ENCODE peak calls at places on chromosomes 13 and 19, in six cellular contexts. W, T, M, N, D and P are unnamed samples.

GRCh38 chr13:32126298-32126697 is 94.7 kb downstream of the FRY start:
- DNase-seq in W (no peak), T (no peak), M (no peak), N (no peak), D (no peak), P (no peak)

GRCh38 chr19:19591133-19591825 is 27.2 kb downstream of the PBX4 start:
- DNase-seq in W (peak; percentile 88), T (no peak), M (peak; percentile 68), N (peak; percentile 90), D (no peak), P (no peak)

GRCh38 chr13:76048675-76049396 is 412.7 kb downstream of the LMO7 start:
- DNase-seq in W (no peak), T (no peak), M (no peak), N (no peak), D (no peak), P (no peak)

GRCh38 chr13:67841071-67841470 is 610.9 kb upstream of the PCDH9 start:
- DNase-seq in W (no peak), T (no peak), M (no peak), N (no peak), D (no peak), P (no peak)

GRCh38 chr13:37194428-37194861 is 89.0 kb upstream of the CSNK1A1L start:
- DNase-seq in W (peak; percentile 77), T (no peak), M (no peak), N (peak; percentile 84), D (no peak), P (no peak)

GRCh38 chr19:7730286-7731217 is 1.4 kb downstream of the CLEC4G start:
- DNase-seq in W (no peak), T (no peak), M (no peak), N (no peak), D (no peak), P (no peak)

GRCh38 chr13:48600374-48601364 is 53.1 kb upstream of the CYSLTR2 start:
- DNase-seq in W (peak; percentile 87), T (no peak), M (no peak), N (peak; percentile 98), D (no peak), P (no peak)

GRCh38 chr13:49288458-49288857 is 40.7 kb downstream of the CDADC1 start:
- DNase-seq in W (no peak), T (no peak), M (no peak), N (no peak), D (no peak), P (no peak)

GRCh38 chr13:99967884-99968520 is 3.6 kb downstream of the ZIC5 start:
- DNase-seq in W (no peak), T (no peak), M (no peak), N (no peak), D (peak; percentile 7), P (no peak)

GRCh38 chr13:75145926-75146325 is 336.0 kb downstream of the TBC1D4 start:
- DNase-seq in W (no peak), T (no peak), M (no peak), N (peak; percentile 9), D (no peak), P (no peak)

GRCh38 chr19:17075860-17076538 is 422 bp downstream of the MYO9B start:
- DNase-seq in W (peak; percentile 12), T (peak; percentile 49), M (peak; percentile 59), N (no peak), D (peak; percentile 26), P (no peak)

GRCh38 chr13:108812165-108812564 is 182.8 kb downstream of the MYO16 start:
- DNase-seq in W (no peak), T (no peak), M (no peak), N (no peak), D (no peak), P (no peak)

GRCh38 chr13:85828094-85828684 is 29.0 kb upstream of the SLITRK6 start:
- DNase-seq in W (peak; percentile 6), T (no peak), M (no peak), N (peak; percentile 44), D (no peak), P (no peak)

GRCh38 chr19:57171551-57172081 is 4.3 kb upstream of the DUXA start:
- DNase-seq in W (peak; percentile 28), T (peak; percentile 37), M (peak; percentile 45), N (peak; percentile 35), D (peak; percentile 19), P (no peak)

GRCh38 chr19:35901854-35902661 is at the start of gene HCST:
- DNase-seq in W (no peak), T (no peak), M (peak; percentile 57), N (no peak), D (peak; percentile 24), P (no peak)

GRCh38 chr19:35904312-35905068 is 2.2 kb downstream of the HCST start:
- DNase-seq in W (no peak), T (no peak), M (no peak), N (no peak), D (no peak), P (no peak)

GRCh38 chr19:35901055-35901644 is 810 bp upstream of the NFKBID start:
- DNase-seq in W (peak; percentile 34), T (no peak), M (no peak), N (peak; percentile 36), D (no peak), P (no peak)

GRCh38 chr19:35903550-35904179 is 1.3 kb downstream of the HCST start:
- DNase-seq in W (peak; percentile 54), T (peak; percentile 72), M (peak; percentile 85), N (peak; percentile 58), D (peak; percentile 79), P (no peak)

GRCh38 chr19:35902870-35903475 is 644 bp downstream of the HCST start:
- DNase-seq in W (no peak), T (no peak), M (no peak), N (no peak), D (no peak), P (no peak)
- H3K4me3 ChIP-seq in W (peak overlapping the region; percentile 41), T (peak overlapping the region; percentile 7), M (peak overlapping the region; percentile 100), N (peak overlapping the region; percentile 36), D (peak overlapping the region; percentile 84), P (peak overlapping the region; percentile 49)

DNA sequence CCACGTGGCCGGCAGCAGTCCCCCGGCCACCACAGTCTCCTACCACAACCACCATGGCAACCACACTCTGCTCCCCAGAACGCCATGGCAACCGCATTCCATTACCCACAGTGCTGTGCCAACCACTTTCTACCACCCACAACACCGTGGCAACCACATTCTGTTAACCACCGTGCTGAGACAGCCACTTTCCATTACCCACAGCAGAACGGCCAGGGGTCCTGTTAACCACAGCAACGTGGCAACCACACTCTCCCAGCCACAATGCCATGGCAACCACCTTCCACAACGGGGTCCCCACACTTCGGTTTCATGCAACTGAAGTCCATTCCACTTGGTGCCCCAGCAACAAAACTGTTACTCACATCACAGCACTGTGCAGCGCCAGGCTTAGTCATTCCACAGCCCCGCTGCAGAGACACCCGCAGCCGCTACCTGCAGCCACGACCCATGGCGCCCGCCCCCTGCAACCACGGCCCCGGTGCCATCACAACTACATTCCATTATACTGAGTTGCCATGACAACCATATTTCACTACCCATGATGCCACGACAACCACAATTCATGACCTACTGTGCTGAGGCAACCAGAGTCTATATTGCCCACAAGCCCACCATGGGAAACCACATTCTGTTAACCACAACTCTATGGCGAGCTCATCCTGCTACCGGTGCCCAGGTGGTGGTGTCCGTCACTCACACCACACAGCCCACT is 10.0 kb downstream of the DPF1 start:
- DNase-seq in W (peak; percentile 69), T (no peak), M (peak; percentile 48), N (peak; percentile 29), D (no peak), P (no peak)
- H3K4me3 ChIP-seq in W (no peak overlapping the region), T (no peak overlapping the region), M (no peak overlapping the region), N (no peak overlapping the region), D (no peak overlapping the region), P (no peak overlapping the region)

GRCh38 chr19:35783469-35784400 is 8.4 kb downstream of the ARHGAP33 start:
- DNase-seq in W (no peak), T (no peak), M (no peak), N (no peak), D (no peak), P (no peak)
- H3K4me3 ChIP-seq in W (no peak overlapping the region), T (no peak overlapping the region), M (no peak overlapping the region), N (no peak overlapping the region), D (no peak overlapping the region), P (no peak overlapping the region)

GRCh38 chr13:24900507-24900906 is 136.5 kb downstream of the RNF17 start:
- DNase-seq in W (no peak), T (no peak), M (no peak), N (no peak), D (no peak), P (no peak)

GRCh38 chr13:24911135-24911524 is 147.2 kb downstream of the RNF17 start:
- DNase-seq in W (peak; percentile 55), T (no peak), M (no peak), N (peak; percentile 39), D (no peak), P (no peak)

GRCh38 chr13:24910502-24911134 is 146.6 kb downstream of the RNF17 start:
- DNase-seq in W (no peak), T (no peak), M (no peak), N (no peak), D (no peak), P (no peak)

GRCh38 chr13:24905242-24905641 is 141.3 kb downstream of the RNF17 start:
- DNase-seq in W (no peak), T (no peak), M (no peak), N (peak; percentile 18), D (no peak), P (no peak)

GRCh38 chr13:24906268-24906667 is 142.3 kb downstream of the RNF17 start:
- DNase-seq in W (no peak), T (no peak), M (no peak), N (no peak), D (no peak), P (no peak)
- H3K4me3 ChIP-seq in W (no peak overlapping the region), T (no peak overlapping the region), M (no peak overlapping the region), N (no peak overlapping the region), D (no peak overlapping the region), P (no peak overlapping the region)